ENCODE peak calls at places on chromosomes 6 and 20, in six cellular contexts. M is IMR-90, W is Calu3, U is breast epithelium, L is astrocyte of the cerebellum, N is left ventricle myocardium inferior. V is an unnamed sample.

GRCh38 chr6:24458937-24459336 is 30.4 kb downstream of the GPLD1 start:
- DNase-seq in N (no peak), L (no peak), M (no peak), U (no peak), W (no peak), V (no peak)

GRCh38 chr20:17583126-17583525 is 13.3 kb downstream of the DSTN start:
- DNase-seq in U (no peak), M (no peak), N (no peak), W (no peak), L (no peak), V (no peak)

GRCh38 chr6:119201486-119201885 is 123.0 kb upstream of the FAM184A start:
- DNase-seq in M (no peak), L (no peak), N (no peak), W (no peak), U (no peak), V (no peak)

GRCh38 chr20:64130876-64131275 is 23.5 kb upstream of the NPBWR2 start:
- DNase-seq in W (no peak), U (no peak), L (no peak), M (no peak), N (no peak), V (no peak)

GRCh38 chr6:38567436-38567835 is 72.3 kb downstream of the BTBD9 start:
- DNase-seq in L (peak; percentile 80), N (peak; percentile 82), U (peak; percentile 21), W (peak; percentile 14), M (peak; percentile 93), V (peak; percentile 91)

GRCh38 chr20:44961868-44962267 is 1.7 kb upstream of the TOMM34 start:
- DNase-seq in W (no peak), L (no peak), U (no peak), M (peak; percentile 77), N (no peak), V (no peak)

GRCh38 chr6:63793727-63794126 is 158.1 kb downstream of the PHF3 start:
- DNase-seq in U (no peak), N (no peak), W (no peak), M (no peak), L (no peak), V (no peak)

GRCh38 chr6:27617700-27618689 is 145.1 kb upstream of the ZNF184 start:
- DNase-seq in U (no peak), L (no peak), W (peak; percentile 43), M (peak; percentile 9), N (no peak), V (peak; percentile 79)

GRCh38 chr6:30091577-30092381 is 16.2 kb upstream of the RNF39 start:
- DNase-seq in L (no peak), M (peak; percentile 59), U (peak; percentile 56), W (peak; percentile 73), N (no peak), V (peak; percentile 67)

GRCh38 chr20:61387204-61387958 is 135.3 kb downstream of the CDH4 start:
- DNase-seq in M (peak; percentile 41), W (no peak), N (no peak), U (peak; percentile 28), L (peak; percentile 6), V (peak; percentile 12)

GRCh38 chr6:3383525-3383924 is 73.3 kb downstream of the SLC22A23 start:
- DNase-seq in L (peak; percentile 31), W (no peak), M (peak; percentile 72), U (no peak), N (no peak), V (peak; percentile 36)

GRCh38 chr6:50973464-50973863 is 154.8 kb downstream of the TFAP2B start:
- DNase-seq in U (no peak), M (no peak), L (no peak), W (no peak), N (no peak), V (no peak)

GRCh38 chr20:5735845-5736530 is 14.2 kb upstream of the SHLD1 start:
- DNase-seq in L (no peak), U (no peak), M (peak; percentile 49), N (no peak), W (no peak), V (no peak)

GRCh38 chr20:52536040-52536439 is 344.5 kb upstream of the ZFP64 start:
- DNase-seq in N (no peak), M (no peak), U (no peak), W (no peak), L (no peak), V (no peak)

GRCh38 chr6:137707590-137708360 is 159.3 kb upstream of the TNFAIP3 start:
- DNase-seq in N (peak; percentile 25), U (peak; percentile 67), M (peak; percentile 86), L (peak; percentile 61), W (peak; percentile 32), V (peak; percentile 93)

GRCh38 chr20:45067558-45067957 is 33.4 kb downstream of the KCNS1 start:
- DNase-seq in M (no peak), L (no peak), N (no peak), U (no peak), W (no peak), V (no peak)

GRCh38 chr6:155197947-155198346 is 65.9 kb upstream of the CLDN20 start:
- DNase-seq in L (no peak), N (no peak), M (no peak), U (no peak), W (no peak), V (no peak)

GRCh38 chr6:155195903-155196302 is 67.9 kb upstream of the CLDN20 start:
- DNase-seq in L (no peak), N (no peak), U (no peak), M (no peak), W (no peak), V (no peak)

GRCh38 chr6:155201461-155202226 is 62.2 kb upstream of the CLDN20 start:
- DNase-seq in N (no peak), M (peak; percentile 87), W (no peak), U (no peak), L (peak; percentile 70), V (peak; percentile 80)

GRCh38 chr6:155196891-155197290 is 66.9 kb upstream of the CLDN20 start:
- DNase-seq in N (no peak), L (no peak), M (no peak), W (no peak), U (no peak), V (no peak)

GRCh38 chr6:155200012-155200411 is 63.8 kb upstream of the CLDN20 start:
- DNase-seq in W (no peak), L (no peak), N (no peak), M (peak; percentile 21), U (no peak), V (peak; percentile 11)
- TF ChIP-seq CTCF in W (no peak), L (no peak), N (no peak), M (no peak), U (no peak), V (no peak)

DNA sequence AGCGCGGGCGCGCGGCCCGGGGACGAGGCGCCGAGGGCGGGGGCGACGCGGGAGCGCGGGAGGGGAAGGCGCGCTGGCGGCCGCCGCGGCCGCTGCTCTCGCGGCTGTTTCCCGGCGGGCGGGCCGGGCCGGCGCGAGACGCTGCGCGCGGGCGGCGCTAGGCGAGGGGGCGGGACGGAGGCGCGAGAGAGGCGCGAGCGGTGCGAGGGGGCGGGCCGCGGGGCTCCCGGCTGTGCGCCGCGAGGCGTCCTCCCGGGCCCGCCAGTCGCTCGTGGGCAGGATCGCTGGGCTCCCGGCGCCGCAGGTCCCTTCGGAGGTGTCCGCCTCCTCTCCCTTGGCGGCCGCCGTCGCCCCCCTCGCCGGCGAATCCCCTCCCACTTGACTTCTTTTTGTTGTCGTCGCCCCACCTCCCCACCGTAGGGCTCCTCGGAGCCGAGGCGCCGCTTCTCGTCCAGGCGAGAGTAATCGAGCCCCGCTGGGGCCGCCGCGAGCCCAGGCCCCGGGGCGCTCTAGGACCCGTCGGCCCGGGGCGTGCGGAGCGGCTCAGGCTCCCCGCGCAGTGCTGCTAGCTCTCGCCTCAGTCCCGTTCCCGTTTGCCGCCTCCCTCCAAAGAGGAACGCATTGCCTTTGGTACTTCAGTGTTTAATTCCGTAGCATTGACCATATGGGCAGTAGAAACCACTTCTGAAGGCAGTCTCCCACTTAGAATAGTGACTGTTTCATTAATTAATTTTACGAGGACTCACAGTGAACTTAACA is at the start of gene RANBP9:
- DNase-seq in N (peak; percentile 89), W (peak; percentile 88), L (peak; percentile 70), M (peak; percentile 86), U (peak; percentile 72), V (peak; percentile 95)
- TF ChIP-seq CTCF in N (no peak), W (no peak), L (no peak), M (no peak), U (no peak), V (no peak)

DNA sequence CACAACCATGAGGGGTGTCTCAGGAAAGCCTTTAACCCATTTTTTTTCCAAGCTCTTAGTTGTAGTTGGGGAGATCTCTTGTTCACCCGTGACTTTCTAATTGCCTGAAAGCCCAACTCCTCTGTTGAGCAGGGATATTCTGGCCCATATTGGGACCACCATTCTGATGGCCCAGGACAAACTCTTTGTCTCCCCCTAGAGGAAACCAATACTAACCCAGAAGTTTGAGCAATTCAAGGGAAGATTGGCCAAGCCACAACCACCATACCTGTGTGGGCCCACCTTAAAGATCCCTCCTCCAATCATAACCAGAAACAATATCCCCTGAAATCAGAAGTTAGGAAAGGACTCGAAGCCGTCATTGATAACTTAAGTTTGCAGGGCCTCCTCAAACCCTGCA is 132.6 kb downstream of the THBS2 start:
- DNase-seq in N (no peak), W (no peak), L (no peak), U (no peak), M (no peak), V (no peak)
- TF ChIP-seq CTCF in N (no peak), W (no peak), L (peak; percentile 10), U (no peak), M (no peak), V (peak; percentile 16)

DNA sequence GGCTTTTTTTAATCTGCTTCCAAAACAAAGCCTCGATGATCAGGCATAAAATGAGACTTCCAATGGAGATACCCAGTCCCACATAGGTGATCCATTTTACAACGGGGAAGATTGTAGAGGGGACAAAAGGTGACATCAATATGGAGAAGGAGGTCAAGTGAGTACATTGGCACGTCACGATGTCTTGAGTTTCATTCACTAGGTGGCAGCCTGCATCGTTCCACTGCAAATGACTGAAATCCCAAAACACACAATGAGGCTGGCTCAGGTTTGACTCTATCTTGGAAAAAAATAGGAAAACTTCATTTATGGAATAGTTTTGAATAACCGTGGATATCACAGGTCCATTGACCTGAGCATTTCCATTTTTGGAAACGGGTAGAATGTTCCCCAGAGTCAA is 32.5 kb downstream of the ADGRF1 start:
- DNase-seq in L (no peak), N (no peak), M (no peak), W (no peak), U (no peak), V (no peak)
- TF ChIP-seq CTCF in L (no peak), N (peak; percentile 37), M (no peak), W (no peak), U (no peak), V (peak; percentile 4)

GRCh38 chr20:33669224-33669623 is 2.5 kb downstream of the ACTL10 start:
- DNase-seq in N (no peak), M (no peak), L (no peak), U (no peak), W (no peak), V (no peak)

GRCh38 chr20:33668087-33668790 is 1.5 kb downstream of the ACTL10 start:
- DNase-seq in U (no peak), M (no peak), W (no peak), L (no peak), N (peak; percentile 76), V (no peak)

GRCh38 chr20:33668791-33669155 is 2.0 kb downstream of the ACTL10 start:
- DNase-seq in N (peak; percentile 10), W (no peak), L (no peak), U (no peak), M (no peak), V (no peak)

GRCh38 chr20:33666293-33667244 is at the start of gene ACTL10:
- DNase-seq in N (peak; percentile 98), M (peak; percentile 96), L (peak; percentile 93), U (peak; percentile 96), W (peak; percentile 99), V (peak; percentile 99)

GRCh38 chr20:33667245-33668086 is 723 bp downstream of the ACTL10 start:
- DNase-seq in W (peak; percentile 97), M (peak; percentile 54), N (peak; percentile 58), L (peak; percentile 37), U (peak; percentile 68), V (peak; percentile 82)
- TF ChIP-seq CTCF in W (peak; percentile 97), M (no peak), N (no peak), L (peak; percentile 90), U (peak; percentile 85), V (no peak)

V was measured in cardiac fibroblast.